ENCODE peak calls at places on chromosome 3, in five cellular contexts. A is K562, L is GM12878, X is HCT116, B is HepG2. D is an unnamed sample.

GRCh38 chr3:143963946-143964345 is 7.7 kb upstream of the DIPK2A start:
- DNase-seq in X (no peak), A (no peak), L (no peak), B (no peak), D (no peak)

GRCh38 chr3:127822166-127822835 is at the start of gene MGLL:
- DNase-seq in L (no peak), A (no peak), X (no peak), B (no peak), D (no peak)

GRCh38 chr3:103453152-103453551 is 1018.3 kb downstream of the ZPLD1 start:
- DNase-seq in A (no peak), X (no peak), L (no peak), B (no peak), D (no peak)

GRCh38 chr3:13452490-13453335 is 27.4 kb upstream of the HDAC11 start:
- DNase-seq in B (peak; percentile 63), A (peak; percentile 58), L (peak; percentile 17), X (peak; percentile 31), D (no peak)

GRCh38 chr3:151439652-151440125 is 21.2 kb downstream of the IGSF10 start:
- DNase-seq in A (peak; percentile 45), X (peak; percentile 53), L (no peak), B (peak; percentile 49), D (no peak)

GRCh38 chr3:4856986-4857385 is 122.3 kb upstream of the BHLHE40 start:
- DNase-seq in B (no peak), X (no peak), L (no peak), A (no peak), D (no peak)

GRCh38 chr3:146077181-146077580 is 83.8 kb downstream of the PLOD2 start:
- DNase-seq in B (no peak), L (no peak), X (no peak), A (no peak), D (no peak)

GRCh38 chr3:133880886-133881455 is 14.7 kb downstream of the RAB6B start:
- DNase-seq in X (no peak), L (no peak), B (no peak), A (no peak), D (no peak)

GRCh38 chr3:28923994-28924393 is 356.9 kb upstream of the RBMS3 start:
- DNase-seq in L (no peak), A (no peak), B (no peak), X (no peak), D (no peak)
- TF ChIP-seq SRF in L (no peak), A (no peak), B (no peak), X (no peak), D (no peak)

DNA sequence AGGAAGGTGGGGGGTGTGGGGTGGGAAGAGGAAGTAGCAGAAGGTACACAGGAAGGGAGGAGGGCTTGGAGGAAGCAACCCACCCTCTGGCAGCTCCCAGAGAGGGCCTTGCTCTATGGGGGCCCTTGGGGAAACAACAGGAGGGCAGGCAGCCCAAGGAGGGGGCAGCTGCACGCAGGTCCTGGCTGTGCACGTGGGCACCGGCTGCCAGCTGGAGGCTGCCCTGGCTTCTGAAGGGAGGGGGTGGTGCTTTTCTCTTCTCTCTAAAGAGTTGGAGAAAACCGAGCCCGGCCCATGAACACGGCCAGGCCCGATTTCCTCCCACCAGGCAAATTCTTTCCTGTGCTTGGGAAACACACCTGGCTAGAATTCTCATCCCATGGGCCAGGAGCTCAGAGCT is 473.8 kb upstream of the PROK2 start:
- DNase-seq in B (no peak), X (no peak), L (no peak), A (no peak), D (no peak)
- TF ChIP-seq SRF in B (no peak), X (no peak), L (no peak), A (no peak), D (no peak)

GRCh38 chr3:19250959-19251610 is 102.8 kb downstream of the KCNH8 start:
- DNase-seq in A (no peak), X (no peak), L (no peak), B (peak; percentile 1), D (no peak)
- TF ChIP-seq SRF in A (no peak), X (no peak), L (no peak), B (no peak), D (no peak)

DNA sequence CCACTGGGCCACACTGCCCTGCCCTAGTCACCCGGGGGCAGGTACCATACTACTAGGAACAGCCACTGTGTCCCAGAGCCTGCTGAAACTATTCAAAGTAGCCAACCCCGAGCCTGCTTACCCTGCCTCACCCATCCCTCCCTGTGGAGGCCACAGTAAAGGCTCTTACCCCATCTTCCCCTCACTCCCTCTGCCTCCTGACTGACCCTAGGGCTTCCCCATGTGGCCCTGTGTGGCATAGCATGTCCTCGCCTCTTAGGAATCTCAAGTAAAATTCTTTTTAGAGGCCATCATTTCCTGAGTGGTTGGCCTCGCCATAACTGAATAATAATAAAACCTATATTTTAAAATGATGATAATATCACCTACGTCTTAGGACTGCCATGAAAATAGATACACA is 112.2 kb upstream of the SLC6A11 start:
- DNase-seq in L (no peak), A (peak; percentile 21), X (peak; percentile 38), B (no peak), D (peak; percentile 66)
- TF ChIP-seq SRF in L (no peak), A (no peak), X (no peak), B (no peak), D (no peak)